ENCODE peak calls at places on chromosome 15, in ten cellular contexts. O is neural crest cell, X is cardiac fibroblast, J is coronary artery, D is AG09319, Z is pancreas, N is astrocyte of the spinal cord, I is A549, R is lower lobe of right lung, G is GM23338. T is an unnamed sample.
A peak's percentile ranks its signal among the peaks of the same experiment; 100 is the strongest.

GRCh38 chr15:42157381-42157780 is 945 bp upstream of the PLA2G4F start:
- DNase-seq in O (no peak), X (no peak), J (no peak), D (no peak), Z (no peak), N (no peak), I (no peak), R (no peak), G (no peak), T (no peak)

GRCh38 chr15:48602358-48603122 is 43.0 kb downstream of the FBN1 start:
- DNase-seq in O (no peak), X (peak; percentile 82), J (no peak), D (no peak), Z (no peak), N (peak; percentile 71), I (no peak), R (no peak), G (peak; percentile 8), T (no peak)

GRCh38 chr15:47301481-47301880 is 415.8 kb upstream of the SEMA6D start:
- DNase-seq in O (no peak), X (no peak), J (no peak), D (no peak), Z (peak; percentile 9), N (no peak), I (no peak), R (no peak), G (no peak), T (no peak)

GRCh38 chr15:45634442-45635190 is at the start of gene SQOR:
- DNase-seq in O (peak; percentile 38), X (peak; percentile 83), J (peak; percentile 93), D (no peak), Z (peak; percentile 95), N (peak; percentile 56), I (peak; percentile 61), R (peak; percentile 94), G (peak; percentile 45), T (peak; percentile 85)

GRCh38 chr15:84795186-84795585 is 22.0 kb upstream of the ALPK3 start:
- DNase-seq in O (no peak), X (no peak), J (no peak), D (no peak), Z (no peak), N (no peak), I (no peak), R (no peak), G (no peak), T (no peak)

GRCh38 chr15:47872208-47872607 is 154.9 kb downstream of the SEMA6D start:
- DNase-seq in O (no peak), X (peak; percentile 18), J (no peak), D (no peak), Z (no peak), N (no peak), I (no peak), R (no peak), G (no peak), T (no peak)

GRCh38 chr15:69114231-69114937 is 46.1 kb upstream of the GLCE start:
- DNase-seq in O (no peak), X (no peak), J (no peak), D (no peak), Z (no peak), N (no peak), I (no peak), R (no peak), G (no peak), T (no peak)

GRCh38 chr15:85044251-85044853 is 62.7 kb downstream of the PDE8A start:
- DNase-seq in O (peak; percentile 17), X (peak; percentile 81), J (no peak), D (peak; percentile 43), Z (peak; percentile 60), N (peak; percentile 73), I (peak; percentile 42), R (no peak), G (peak; percentile 82), T (peak; percentile 83)

GRCh38 chr15:42732095-42732827 is 4.7 kb downstream of the CDAN1 start:
- DNase-seq in O (no peak), X (no peak), J (no peak), D (no peak), Z (no peak), N (no peak), I (no peak), R (no peak), G (no peak), T (no peak)

GRCh38 chr15:39154136-39154770 is 426.6 kb upstream of the THBS1 start:
- DNase-seq in O (no peak), X (no peak), J (no peak), D (no peak), Z (no peak), N (no peak), I (no peak), R (no peak), G (peak; percentile 28), T (no peak)
- TF ChIP-seq CTCF in O (peak; percentile 50), X (peak; percentile 35), J (no peak), D (peak; percentile 5), Z (no peak), N (no peak), I (no peak), R (peak; percentile 11), G (no peak), T (peak; percentile 66)

GRCh38 chr15:89129123-89129815 is 41.0 kb downstream of the ABHD2 start:
- DNase-seq in O (peak; percentile 9), X (peak; percentile 56), J (no peak), D (no peak), Z (no peak), N (no peak), I (peak; percentile 68), R (peak; percentile 65), G (peak; percentile 84), T (peak; percentile 91)

GRCh38 chr15:89129816-89130134 is 41.5 kb downstream of the ABHD2 start:
- DNase-seq in O (no peak), X (no peak), J (no peak), D (no peak), Z (no peak), N (no peak), I (no peak), R (no peak), G (no peak), T (no peak)

GRCh38 chr15:89125038-89125826 is 37.0 kb downstream of the ABHD2 start:
- DNase-seq in O (no peak), X (no peak), J (no peak), D (no peak), Z (peak; percentile 65), N (no peak), I (no peak), R (peak; percentile 70), G (no peak), T (no peak)

GRCh38 chr15:89128320-89129122 is 40.3 kb downstream of the ABHD2 start:
- DNase-seq in O (no peak), X (no peak), J (no peak), D (no peak), Z (no peak), N (no peak), I (no peak), R (no peak), G (no peak), T (no peak)

GRCh38 chr15:89127054-89127702 is 38.9 kb downstream of the ABHD2 start:
- DNase-seq in O (no peak), X (no peak), J (no peak), D (no peak), Z (peak; percentile 60), N (no peak), I (no peak), R (no peak), G (no peak), T (no peak)
- TF ChIP-seq CTCF in O (no peak), X (no peak), J (no peak), D (peak; percentile 6), Z (no peak), N (no peak), I (no peak), R (no peak), G (peak; percentile 11), T (peak; percentile 59)

GRCh38 chr15:92305342-92305741 is 88.3 kb upstream of the ST8SIA2 start:
- DNase-seq in O (no peak), X (no peak), J (no peak), D (no peak), Z (no peak), N (no peak), I (no peak), R (no peak), G (no peak), T (no peak)

GRCh38 chr15:92304239-92304975 is 89.3 kb upstream of the ST8SIA2 start:
- DNase-seq in O (no peak), X (no peak), J (no peak), D (no peak), Z (no peak), N (no peak), I (no peak), R (no peak), G (no peak), T (no peak)

DNA sequence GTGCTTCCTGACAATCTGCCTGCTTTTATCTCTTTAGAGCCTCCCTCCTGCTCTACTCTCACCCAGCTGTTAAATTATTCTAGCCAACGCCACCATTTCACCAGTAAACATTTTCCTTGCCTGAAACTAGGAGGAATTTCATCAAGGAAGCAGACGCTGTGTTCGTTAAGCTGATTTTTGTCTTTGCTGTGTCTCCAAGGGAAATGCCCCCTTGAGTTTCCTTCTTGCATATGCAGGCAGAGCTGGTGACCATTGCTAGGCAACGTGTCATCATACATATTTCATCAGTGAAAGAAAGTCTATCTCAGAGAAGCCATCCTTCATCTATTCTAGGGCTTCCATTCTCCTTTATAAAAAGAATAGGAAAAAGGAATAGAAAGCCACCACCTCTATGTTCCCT is 87.0 kb upstream of the ST8SIA2 start:
- DNase-seq in O (peak; percentile 20), X (no peak), J (no peak), D (no peak), Z (no peak), N (no peak), I (peak; percentile 40), R (no peak), G (peak; percentile 87), T (peak; percentile 77)
- TF ChIP-seq CTCF in O (peak; percentile 64), X (no peak), J (no peak), D (no peak), Z (no peak), N (peak; percentile 9), I (no peak), R (no peak), G (peak; percentile 50), T (peak; percentile 74)

GRCh38 chr15:82138306-82138705 is 92.5 kb upstream of the MEX3B start:
- DNase-seq in O (no peak), X (no peak), J (no peak), D (no peak), Z (no peak), N (no peak), I (no peak), R (no peak), G (no peak), T (no peak)

GRCh38 chr15:82143390-82144047 is 97.7 kb upstream of the MEX3B start:
- DNase-seq in O (no peak), X (no peak), J (no peak), D (no peak), Z (no peak), N (no peak), I (no peak), R (no peak), G (no peak), T (no peak)

GRCh38 chr15:82140859-82141258 is 95.0 kb upstream of the MEX3B start:
- DNase-seq in O (no peak), X (no peak), J (no peak), D (no peak), Z (no peak), N (no peak), I (no peak), R (no peak), G (no peak), T (no peak)

GRCh38 chr15:82137261-82137660 is 91.4 kb upstream of the MEX3B start:
- DNase-seq in O (no peak), X (no peak), J (no peak), D (no peak), Z (no peak), N (peak; percentile 64), I (no peak), R (no peak), G (no peak), T (no peak)

GRCh38 chr15:82139823-82140268 is 94.0 kb upstream of the MEX3B start:
- DNase-seq in O (no peak), X (peak; percentile 80), J (no peak), D (no peak), Z (no peak), N (peak; percentile 69), I (peak; percentile 63), R (no peak), G (peak; percentile 85), T (no peak)
- TF ChIP-seq CTCF in O (peak; percentile 81), X (peak; percentile 75), J (peak; percentile 49), D (peak; percentile 68), Z (peak; percentile 33), N (peak; percentile 72), I (peak; percentile 88), R (peak; percentile 62), G (peak; percentile 61), T (peak; percentile 80)

T was measured in endodermal cell.